ENCODE peak calls at places on chromosome 15, in four cellular contexts. A is left ventricle myocardium inferior, C is left lung, E is fibroblast of the aortic adventitia. Q is an unnamed sample.

GRCh38 chr15:80970018-80970657 is 19.5 kb downstream of the MESD start:
- DNase-seq in A (peak), E (peak), C (no peak), Q (peak)

GRCh38 chr15:75840659-75841058 is 2.6 kb upstream of the UBE2Q2 start:
- DNase-seq in E (peak), A (no peak), C (no peak), Q (peak)

GRCh38 chr15:42490246-42490742 is 647 bp downstream of the ZNF106 start:
- DNase-seq in E (peak), A (no peak), C (no peak), Q (peak)

GRCh38 chr15:101803676-101804075 is 367 bp downstream of the OR4F6 start:
- DNase-seq in E (no peak), C (no peak), A (no peak), Q (peak)

GRCh38 chr15:98076021-98076816 is 115.7 kb downstream of the ARRDC4 start:
- DNase-seq in E (peak), A (peak), C (peak), Q (peak)

GRCh38 chr15:77037475-77038209 is 33.3 kb downstream of the TSPAN3 start:
- DNase-seq in C (no peak), A (no peak), E (no peak), Q (no peak)

GRCh38 chr15:73907018-73907394 is 19.3 kb upstream of the LOXL1 start:
- DNase-seq in E (no peak), A (no peak), C (no peak), Q (no peak)

GRCh38 chr15:65132841-65133549 is 613 bp downstream of the PDCD7 start:
- DNase-seq in C (peak), A (peak), E (peak), Q (peak)

GRCh38 chr15:67925182-67925581 is 85.3 kb upstream of the RNU6-1 start:
- DNase-seq in A (peak), C (no peak), E (no peak), Q (peak)

GRCh38 chr15:31360843-31361763 is 34.5 kb downstream of the KLF13 start:
- DNase-seq in E (no peak), A (peak), C (peak), Q (no peak)

GRCh38 chr15:92120082-92120481 is 266.6 kb downstream of the SLCO3A1 start:
- DNase-seq in E (peak), C (no peak), A (no peak), Q (peak)

GRCh38 chr15:74156678-74157411 is 16.7 kb upstream of the ISLR start:
- DNase-seq in C (no peak), A (no peak), E (peak), Q (peak)

GRCh38 chr15:81851307-81851706 is 194.5 kb downstream of the MEX3B start:
- DNase-seq in E (no peak), A (no peak), C (no peak), Q (no peak)

GRCh38 chr15:43977072-43977884 is 150.5 kb downstream of the WDR76 start:
- DNase-seq in C (no peak), A (no peak), E (no peak), Q (no peak)

GRCh38 chr15:61951949-61952348 is 108.3 kb downstream of the VPS13C start:
- DNase-seq in A (no peak), E (no peak), C (no peak), Q (no peak)

GRCh38 chr15:73127302-73127936 is 75.2 kb downstream of the NEO1 start:
- DNase-seq in E (peak), A (no peak), C (no peak), Q (peak)

GRCh38 chr15:59353994-59354951 is 18.4 kb downstream of the MYO1E start:
- DNase-seq in A (no peak), E (no peak), C (no peak), Q (no peak)
- H3K4me3 ChIP-seq in A (no peak), E (no peak), C (no peak), Q (no peak)

DNA sequence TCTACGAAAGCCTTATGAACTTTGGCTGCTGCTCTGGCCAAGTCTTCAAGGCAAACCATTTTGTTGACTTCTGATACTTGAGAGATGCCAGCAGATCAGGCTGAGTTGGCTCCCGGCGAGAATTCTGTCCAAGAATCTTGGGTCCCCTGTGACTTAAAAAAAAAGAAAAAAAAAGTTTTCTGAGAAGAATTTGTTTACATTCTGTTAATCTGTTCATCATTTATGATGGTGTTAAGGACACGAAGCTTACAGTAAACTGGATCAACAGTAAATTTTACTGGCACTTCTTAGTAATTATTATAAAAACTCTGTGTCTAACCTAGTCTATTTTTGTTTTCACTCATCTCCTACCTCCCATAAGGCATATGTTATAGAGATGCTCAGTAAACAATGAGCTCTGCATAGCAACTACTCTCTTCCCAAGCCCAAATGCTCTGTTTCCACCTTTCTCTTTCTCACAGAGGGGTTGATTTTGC is 320.9 kb upstream of the RASGRP1 start:
- DNase-seq in C (no peak), A (no peak), E (peak), Q (peak)
- H3K4me3 ChIP-seq in C (no peak), A (no peak), E (no peak), Q (peak)

DNA sequence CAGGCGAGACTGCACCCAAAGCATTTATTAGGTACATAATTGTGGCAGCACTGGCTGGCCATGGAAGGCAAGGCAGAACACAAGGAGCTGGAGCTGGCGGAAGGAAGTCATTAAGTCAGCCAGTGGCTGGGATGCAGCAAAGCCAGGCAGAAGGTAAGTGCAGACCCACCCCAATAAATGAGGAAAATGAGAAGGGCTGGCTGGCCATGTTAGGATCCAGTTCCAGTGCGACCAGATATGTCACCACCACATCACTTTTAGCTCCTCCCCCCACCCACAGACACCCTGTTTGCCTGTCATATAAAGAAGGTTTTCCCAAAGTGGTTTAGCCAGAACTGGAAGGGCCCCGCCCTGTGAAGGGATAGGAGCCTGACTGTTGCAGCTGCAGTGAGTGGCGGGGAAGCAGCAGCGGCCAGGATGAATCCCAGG is at the start of gene FURIN:
- DNase-seq in E (no peak), C (no peak), A (no peak), Q (no peak)
- H3K4me3 ChIP-seq in E (no peak), C (no peak), A (no peak), Q (no peak)

DNA sequence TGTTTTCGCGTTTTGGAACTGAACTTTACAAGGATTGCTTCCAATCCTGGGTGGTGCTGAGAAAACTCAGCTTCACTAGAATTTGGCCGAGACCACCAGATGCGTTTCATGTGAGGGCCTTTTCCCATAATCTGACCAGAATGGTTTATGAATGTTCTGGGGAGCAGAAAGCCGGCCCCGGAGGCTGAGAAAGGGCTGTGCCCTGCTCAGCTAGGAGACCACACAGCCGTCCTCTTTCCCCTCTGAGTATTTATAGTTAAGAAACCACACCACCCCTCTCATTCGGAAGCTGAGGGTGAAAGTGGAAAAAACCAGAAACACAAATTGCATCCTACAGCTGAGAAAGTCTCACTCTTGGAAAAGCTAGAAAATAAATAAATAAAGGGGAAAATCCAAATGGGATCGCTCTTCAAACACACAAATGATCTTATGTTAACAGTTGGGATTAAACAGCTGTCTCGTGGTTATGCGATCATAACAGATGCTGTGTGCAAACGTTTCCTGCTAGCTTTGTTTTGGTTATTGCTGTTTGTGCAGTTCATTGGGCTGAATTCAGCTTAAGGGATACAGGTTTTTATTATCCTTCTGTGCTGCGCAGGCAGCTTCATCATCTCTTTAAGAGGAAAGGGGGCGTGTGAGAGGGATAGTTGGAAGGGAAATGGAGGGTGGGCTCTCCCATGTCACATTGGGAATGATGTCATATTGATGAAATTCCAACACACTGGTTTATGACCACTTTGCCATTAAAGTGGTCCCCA is 1026.2 kb upstream of the NR2F2 start:
- DNase-seq in A (no peak), C (no peak), E (peak), Q (no peak)
- H3K4me3 ChIP-seq in A (peak), C (no peak), E (no peak), Q (peak)

DNA sequence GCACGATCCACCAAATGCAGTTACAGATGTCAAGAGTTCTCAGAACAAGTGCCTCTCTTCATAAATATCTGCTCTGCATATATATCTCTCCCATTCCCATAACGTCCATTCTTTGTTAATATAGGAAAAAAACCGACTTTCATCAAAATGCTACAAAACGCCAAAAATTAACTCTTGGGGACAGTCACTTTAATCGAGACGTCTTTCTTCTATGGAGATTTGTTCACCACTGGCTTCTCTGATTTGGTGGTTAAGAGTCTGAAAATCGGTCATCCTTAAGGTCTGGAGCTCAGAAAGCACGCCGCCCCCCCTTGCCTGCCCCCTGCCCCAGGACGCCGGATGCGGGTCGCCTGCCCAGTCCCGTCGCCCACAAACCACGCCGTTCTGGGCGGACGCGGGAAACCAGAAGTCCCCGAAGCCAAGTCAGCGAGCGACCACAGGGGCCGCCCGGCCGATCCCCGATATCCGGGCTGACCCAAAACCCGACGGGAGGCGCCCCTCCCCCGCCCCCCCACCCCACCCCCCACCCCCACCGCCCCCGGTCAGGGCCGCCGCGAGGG is 252.7 kb downstream of the TJP1 start:
- DNase-seq in A (no peak), C (no peak), E (no peak), Q (no peak)
- H3K4me3 ChIP-seq in A (peak), C (peak), E (no peak), Q (no peak)

GRCh38 chr15:63250312-63250965 is 27.0 kb upstream of the APH1B start:
- DNase-seq in C (no peak), A (no peak), E (peak), Q (peak)
- H3K4me3 ChIP-seq in C (no peak), A (no peak), E (no peak), Q (no peak)

GRCh38 chr15:34329006-34329405 is 8.6 kb downstream of the SLC12A6 start:
- DNase-seq in A (no peak), E (no peak), C (no peak), Q (no peak)
- H3K4me3 ChIP-seq in A (no peak), E (no peak), C (no peak), Q (no peak)

GRCh38 chr15:78538358-78538757 is 1.9 kb upstream of the PSMA4 start:
- DNase-seq in A (no peak), E (no peak), C (no peak), Q (no peak)

GRCh38 chr15:78540135-78540954 is at the start of gene PSMA4:
- DNase-seq in C (peak), A (peak), E (peak), Q (peak)

GRCh38 chr15:78542647-78543046 is 2.4 kb downstream of the PSMA4 start:
- DNase-seq in C (no peak), A (no peak), E (no peak), Q (no peak)

GRCh38 chr15:78540955-78541743 is 905 bp downstream of the PSMA4 start:
- DNase-seq in A (no peak), E (peak), C (no peak), Q (peak)

DNA sequence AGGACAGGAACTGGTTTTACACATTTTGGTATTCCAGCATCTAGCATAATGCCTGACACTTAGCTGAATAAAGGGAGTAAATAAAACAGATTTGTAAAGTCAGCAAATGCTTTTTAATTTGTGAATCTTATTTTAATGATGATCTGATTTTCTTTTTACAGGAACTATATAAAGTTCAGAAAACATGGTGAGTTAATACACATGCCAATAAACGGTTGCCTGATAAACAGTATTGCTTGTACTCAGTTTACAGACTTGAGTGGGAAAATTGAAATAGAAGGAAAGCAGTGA is 1.4 kb downstream of the PSMA4 start:
- DNase-seq in C (no peak), E (no peak), A (no peak), Q (no peak)
- H3K4me3 ChIP-seq in C (peak), E (peak), A (peak), Q (peak)

DNA sequence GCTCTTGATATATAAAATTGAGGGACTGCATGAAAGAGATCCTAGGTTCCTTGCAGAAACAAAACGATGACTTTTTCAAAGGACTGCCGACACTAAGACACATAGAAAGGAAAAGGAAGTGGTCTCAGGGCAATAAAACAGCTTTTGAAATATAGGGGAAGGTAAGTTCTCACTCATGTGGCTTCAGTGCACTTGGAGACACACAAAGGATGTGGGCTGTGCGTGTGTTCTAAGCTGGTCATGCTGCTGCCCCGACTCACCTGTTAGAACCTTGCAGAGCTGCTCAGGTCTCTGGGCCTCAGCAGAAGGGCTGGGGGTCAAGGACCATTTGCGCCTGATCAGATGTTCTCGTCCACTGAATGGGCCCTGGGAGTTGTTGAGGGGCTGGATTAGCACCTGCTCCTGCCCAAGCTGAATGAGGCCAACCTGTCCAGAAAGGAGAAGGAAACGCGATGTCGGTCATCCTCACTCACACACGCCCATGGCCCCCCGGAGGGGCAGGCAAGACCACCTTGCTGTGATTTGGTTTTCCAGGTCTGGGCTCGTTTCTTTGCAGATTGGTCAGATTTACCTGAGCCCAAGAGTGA is 11.1 kb downstream of the ADAMTS17 start:
- DNase-seq in E (no peak), A (no peak), C (no peak), Q (no peak)
- H3K4me3 ChIP-seq in E (no peak), A (no peak), C (no peak), Q (no peak)

GRCh38 chr15:40162552-40162951 is 1.7 kb downstream of the BUB1B start:
- DNase-seq in C (no peak), E (no peak), A (no peak), Q (no peak)
- H3K4me3 ChIP-seq in C (no peak), E (peak), A (no peak), Q (no peak)

Q was measured in adipocyte.